ENCODE peak calls at places on chromosomes 12 and 14, in four cellular contexts. B is amniotic stem cell; M is lung microvascular endothelial cell; G is stimulated activated CD4-positive, alpha-beta T cell treated with anti-CD3 and anti-CD28 coated beads, Interleukin-4, amount 100 ng/mL, for 4 hours. S is an unnamed sample.

GRCh38 chr12:64900540-64900939 is 76.1 kb downstream of the TBC1D30 start:
- DNase-seq in G (no peak), B (no peak), M (peak; percentile 71), S (no peak)

GRCh38 chr12:87491598-87491997 is 537.6 kb downstream of the C12orf50 start:
- DNase-seq in G (no peak), B (no peak), M (no peak), S (no peak)

GRCh38 chr12:113756609-113757008 is 209.5 kb downstream of the RBM19 start:
- DNase-seq in M (no peak), B (no peak), G (no peak), S (no peak)

GRCh38 chr14:45185110-45185814 is 49.5 kb downstream of the FANCM start:
- DNase-seq in B (no peak), G (no peak), M (no peak), S (no peak)

GRCh38 chr12:32025906-32026305 is 66.7 kb downstream of the RESF1 start:
- DNase-seq in G (peak; percentile 24), M (no peak), B (no peak), S (no peak)

GRCh38 chr12:82124711-82125110 is 233.5 kb downstream of the CCDC59 start:
- DNase-seq in M (no peak), G (no peak), B (peak; percentile 3), S (no peak)

GRCh38 chr12:116969615-116970575 is 59.1 kb downstream of the FBXW8 start:
- DNase-seq in B (no peak), M (no peak), G (no peak), S (no peak)

GRCh38 chr12:92360543-92360942 is 214.9 kb upstream of the BTG1 start:
- DNase-seq in M (peak; percentile 5), B (no peak), G (no peak), S (no peak)

GRCh38 chr12:47636908-47637780 is 68.7 kb downstream of the RPAP3 start:
- DNase-seq in B (no peak), M (peak; percentile 59), G (peak; percentile 26), S (no peak)

GRCh38 chr12:89348894-89349669 is 3.2 kb downstream of the DUSP6 start:
- DNase-seq in B (no peak), G (no peak), M (peak; percentile 54), S (no peak)

GRCh38 chr14:51750542-51750941 is 98.8 kb downstream of the FRMD6 start:
- DNase-seq in M (no peak), B (no peak), G (no peak), S (no peak)

GRCh38 chr12:124565071-124565491 is 2.3 kb downstream of the NCOR2 start:
- DNase-seq in G (no peak), M (no peak), B (no peak), S (no peak)

GRCh38 chr12:32198555-32198954 is 91.9 kb downstream of the BICD1 start:
- DNase-seq in G (no peak), B (no peak), M (peak; percentile 88), S (no peak)

GRCh38 chr14:75279739-75280447 is 1.3 kb downstream of the FOS start:
- DNase-seq in M (no peak), B (no peak), G (peak; percentile 7), S (no peak)

GRCh38 chr14:91167380-91167770 is 53.5 kb downstream of the DGLUCY start:
- DNase-seq in M (no peak), B (no peak), G (no peak), S (no peak)

GRCh38 chr14:26017270-26017669 is 580.6 kb downstream of the NOVA1 start:
- DNase-seq in M (no peak), B (no peak), G (no peak), S (no peak)

GRCh38 chr14:59429798-59430197 is 35.4 kb downstream of the GPR135 start:
- DNase-seq in B (no peak), M (no peak), G (no peak), S (no peak)

GRCh38 chr14:54881235-54881760 is 21.3 kb downstream of the GCH1 start:
- DNase-seq in M (peak; percentile 57), G (peak; percentile 11), B (no peak), S (no peak)

GRCh38 chr12:125092872-125093680 is 27.8 kb downstream of the AACS start:
- DNase-seq in M (no peak), G (no peak), B (no peak), S (no peak)

GRCh38 chr12:132505105-132505851 is 15.3 kb downstream of the FBRSL1 start:
- DNase-seq in G (no peak), M (no peak), B (no peak), S (no peak)

GRCh38 chr12:128819293-128820144 is 4.2 kb downstream of the SLC15A4 start:
- DNase-seq in B (no peak), M (no peak), G (no peak), S (no peak)

GRCh38 chr14:56115471-56115870 is 2.7 kb upstream of the PELI2 start:
- DNase-seq in G (no peak), B (no peak), M (no peak), S (no peak)

GRCh38 chr14:23513005-23513412 is 38.6 kb downstream of the ZFHX2 start:
- DNase-seq in B (no peak), M (no peak), G (no peak), S (no peak)

GRCh38 chr12:99552022-99552421 is 95.5 kb upstream of the GARIN6 start:
- DNase-seq in B (no peak), M (no peak), G (no peak), S (no peak)

GRCh38 chr12:95173392-95174251 is 43.6 kb downstream of the FGD6 start:
- DNase-seq in B (no peak), M (peak; percentile 95), G (no peak), S (peak; percentile 37)

GRCh38 chr12:47837190-47838171 is 17.8 kb upstream of the HDAC7 start:
- DNase-seq in M (peak; percentile 84), B (no peak), G (peak; percentile 49), S (peak; percentile 72)